ENCODE peak calls at places on chromosomes 16 and 17, in eight cellular contexts. K is psoas muscle; D is CD4-positive, CD25-positive, alpha-beta regulatory T cell; Z is mesendoderm; N is RWPE1; T is CD8-positive, alpha-beta T cell; L is CD4-positive, alpha-beta memory T cell; E is left ventricle myocardium inferior. O is an unnamed sample.
A peak's percentile ranks its signal among the peaks of the same experiment; 100 is the strongest.

GRCh38 chr17:69809331-69809730 is 265.7 kb upstream of the KCNJ16 start:
- DNase-seq in K (no peak), D (no peak), Z (no peak), N (peak; percentile 9), T (no peak), L (no peak), E (no peak), O (no peak)

GRCh38 chr17:17871913-17872312 is 35.1 kb upstream of the SREBF1 start:
- DNase-seq in K (no peak), D (no peak), Z (no peak), N (no peak), T (no peak), L (no peak), E (no peak), O (no peak)

GRCh38 chr17:7839890-7840260 is 5.9 kb downstream of the KDM6B start:
- DNase-seq in K (no peak), D (no peak), Z (no peak), N (no peak), T (no peak), L (peak; percentile 38), E (no peak), O (no peak)

GRCh38 chr17:4940625-4941021 is 555 bp downstream of the RNF167 start:
- DNase-seq in K (peak; percentile 61), D (peak; percentile 35), Z (no peak), N (peak; percentile 21), T (peak; percentile 42), L (peak; percentile 53), E (no peak), O (no peak)

GRCh38 chr17:59725691-59726090 is 18.2 kb downstream of the VMP1 start:
- DNase-seq in K (no peak), D (no peak), Z (no peak), N (no peak), T (no peak), L (no peak), E (no peak), O (no peak)

GRCh38 chr17:29977836-29978235 is 36.4 kb downstream of the EFCAB5 start:
- DNase-seq in K (no peak), D (no peak), Z (no peak), N (no peak), T (no peak), L (no peak), E (no peak), O (no peak)

GRCh38 chr17:52604105-52604504 is 445.6 kb upstream of the CA10 start:
- DNase-seq in K (no peak), D (no peak), Z (no peak), N (no peak), T (no peak), L (no peak), E (no peak), O (no peak)

GRCh38 chr17:5758651-5759050 is 174.3 kb upstream of the NLRP1 start:
- DNase-seq in K (no peak), D (no peak), Z (peak; percentile 95), N (peak; percentile 63), T (no peak), L (no peak), E (no peak), O (no peak)

GRCh38 chr17:17909078-17909477 is 63.1 kb downstream of the TOM1L2 start:
- DNase-seq in K (no peak), D (no peak), Z (no peak), N (no peak), T (no peak), L (no peak), E (no peak), O (no peak)

GRCh38 chr16:57299009-57299718 is 14.7 kb upstream of the PLLP start:
- DNase-seq in K (no peak), D (peak; percentile 38), Z (no peak), N (peak; percentile 80), T (no peak), L (peak; percentile 67), E (no peak), O (no peak)

GRCh38 chr17:19986941-19987714 is 9.5 kb upstream of the AKAP10 start:
- DNase-seq in K (no peak), D (no peak), Z (peak; percentile 68), N (peak; percentile 21), T (no peak), L (no peak), E (no peak), O (no peak)

GRCh38 chr16:50153648-50154368 is 702 bp downstream of the TENT4B start:
- DNase-seq in K (peak; percentile 60), D (no peak), Z (peak; percentile 50), N (peak; percentile 11), T (peak; percentile 21), L (no peak), E (peak; percentile 46), O (no peak)

DNA sequence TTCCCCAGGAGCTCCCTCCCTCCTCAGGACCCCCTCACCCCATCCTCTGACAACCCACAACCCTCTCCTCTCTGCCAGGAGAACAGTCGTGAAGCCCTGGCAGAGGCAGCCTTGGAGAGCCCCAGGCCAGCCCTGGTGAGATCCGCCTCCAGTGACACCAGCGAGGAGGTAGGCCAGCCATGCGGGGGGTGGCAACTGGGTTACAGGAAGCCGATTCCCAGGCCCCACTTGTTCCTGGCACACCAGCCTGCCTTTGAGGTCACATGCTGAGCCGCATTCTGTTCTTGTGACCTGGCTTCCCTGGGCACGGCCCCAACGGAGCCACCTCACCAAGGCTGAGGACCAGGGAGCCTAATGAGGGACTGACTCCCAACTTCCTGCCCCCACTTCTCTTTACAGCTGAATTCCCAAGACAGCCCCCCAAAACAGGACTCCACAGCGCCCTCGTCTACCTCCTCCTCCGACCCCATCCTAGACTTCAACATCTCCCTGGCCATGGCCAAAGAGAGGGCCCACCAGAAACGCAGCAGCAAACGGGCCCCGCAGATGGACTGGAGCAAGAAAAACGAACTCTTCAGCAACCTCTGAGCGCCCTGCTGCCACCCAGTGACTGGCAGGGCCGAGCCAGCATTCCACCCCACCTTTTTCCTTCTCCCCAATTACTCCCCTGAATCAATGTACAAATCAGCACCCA is 7.9 kb downstream of the NAT9 start:
- DNase-seq in K (peak; percentile 88), D (no peak), Z (no peak), N (no peak), T (no peak), L (peak; percentile 9), E (peak; percentile 84), O (peak; percentile 29)
- H3K27ac ChIP-seq in K (peak overlapping the region; percentile 60), D (no peak overlapping the region), Z (no peak overlapping the region), N (peak overlapping the region; percentile 79), T (no peak overlapping the region), L (no peak overlapping the region), E (peak overlapping the region; percentile 89), O (peak overlapping the region; percentile 93)

GRCh38 chr17:31310877-31311276 is 3.0 kb downstream of the EVI2B start:
- DNase-seq in K (no peak), D (no peak), Z (no peak), N (no peak), T (no peak), L (peak; percentile 46), E (no peak), O (no peak)

GRCh38 chr17:31308935-31309334 is 4.9 kb downstream of the EVI2B start:
- DNase-seq in K (no peak), D (no peak), Z (no peak), N (no peak), T (no peak), L (no peak), E (no peak), O (no peak)

GRCh38 chr17:31308372-31308905 is 5.4 kb downstream of the EVI2B start:
- DNase-seq in K (no peak), D (no peak), Z (no peak), N (no peak), T (no peak), L (no peak), E (no peak), O (no peak)

GRCh38 chr17:31310260-31310659 is 3.6 kb downstream of the EVI2B start:
- DNase-seq in K (no peak), D (peak; percentile 67), Z (no peak), N (no peak), T (peak; percentile 28), L (peak; percentile 90), E (no peak), O (no peak)

DNA sequence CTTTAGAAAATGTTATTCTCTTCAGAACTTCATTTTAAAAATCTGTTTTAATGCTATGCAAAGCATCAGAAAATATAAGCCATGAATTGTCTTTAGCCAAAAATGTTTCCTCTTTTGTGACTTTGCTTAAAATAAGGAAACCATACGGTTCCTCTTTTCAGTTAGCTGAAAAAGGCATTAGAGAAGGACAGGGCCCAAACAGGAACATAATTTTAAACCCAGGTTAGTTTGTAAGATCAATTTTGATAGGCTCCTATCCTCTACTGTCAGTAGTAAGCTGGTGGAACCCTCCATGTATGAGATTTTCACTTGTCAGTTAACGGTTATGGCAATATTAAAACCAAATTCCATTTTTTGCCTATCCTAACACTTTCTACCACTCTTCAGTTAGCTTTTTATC is 4.3 kb downstream of the EVI2B start:
- DNase-seq in K (no peak), D (no peak), Z (no peak), N (no peak), T (no peak), L (no peak), E (no peak), O (no peak)
- H3K27ac ChIP-seq in K (no peak overlapping the region), D (peak overlapping the region; percentile 92), Z (no peak overlapping the region), N (no peak overlapping the region), T (peak overlapping the region; percentile 69), L (peak overlapping the region; percentile 70), E (peak overlapping the region; percentile 6), O (no peak overlapping the region)

GRCh38 chr17:57352658-57353057 is 96.3 kb downstream of the MSI2 start:
- DNase-seq in K (no peak), D (no peak), Z (no peak), N (no peak), T (no peak), L (no peak), E (no peak), O (no peak)
- H3K27ac ChIP-seq in K (peak overlapping the region; percentile 43), D (no peak overlapping the region), Z (no peak overlapping the region), N (no peak overlapping the region), T (no peak overlapping the region), L (no peak overlapping the region), E (peak overlapping the region; percentile 13), O (no peak overlapping the region)

DNA sequence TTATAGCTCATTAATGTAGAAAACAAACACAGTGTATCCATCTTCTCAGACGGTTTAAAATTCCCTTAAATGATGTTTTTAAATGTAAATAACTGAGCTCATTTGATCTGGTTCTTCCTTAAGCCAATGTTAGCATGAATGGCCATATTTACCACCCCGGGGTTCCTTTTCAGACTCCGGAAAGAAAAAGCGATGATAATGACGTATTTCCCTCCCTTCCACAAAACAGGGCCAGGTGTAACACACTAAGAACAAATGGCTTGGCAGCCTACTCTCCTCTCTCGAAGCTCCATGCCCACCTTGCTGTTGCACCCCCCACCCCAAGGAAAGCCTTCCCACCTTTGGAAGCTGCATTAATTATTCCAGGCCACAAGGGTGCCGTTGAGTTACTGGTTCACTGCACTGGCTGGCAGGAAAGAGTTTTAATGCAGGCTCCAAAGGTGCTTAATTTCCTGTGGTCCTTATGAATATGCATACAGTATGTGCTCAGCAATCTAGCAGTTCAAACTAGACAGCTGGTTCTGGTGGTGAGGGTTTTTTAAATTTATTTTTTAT is 378.9 kb downstream of the WWOX start:
- DNase-seq in K (no peak), D (no peak), Z (peak; percentile 63), N (no peak), T (no peak), L (no peak), E (no peak), O (no peak)
- H3K27ac ChIP-seq in K (no peak overlapping the region), D (no peak overlapping the region), Z (no peak overlapping the region), N (no peak overlapping the region), T (no peak overlapping the region), L (no peak overlapping the region), E (no peak overlapping the region), O (no peak overlapping the region)

O was measured in caudate nucleus.